ENCODE peak calls at places on chromosomes 13 and 19, in seven cellular contexts. L is B cell; A is GM10248; Y is activated naive CD4-positive, alpha-beta T cell; U is CD8-positive, alpha-beta T cell; B is T-cell; P is CD4-positive, CD25-positive, alpha-beta regulatory T cell. X is an unnamed sample.

GRCh38 chr19:4597975-4598671 is 38.6 kb upstream of the SEMA6B start:
- DNase-seq in L (no peak), A (peak; percentile 88), Y (peak; percentile 44), U (peak; percentile 24), B (peak; percentile 35), P (peak; percentile 55), X (no peak)

GRCh38 chr19:18915639-18916038 is 3.5 kb downstream of the COPE start:
- DNase-seq in L (no peak), A (no peak), Y (no peak), U (no peak), B (no peak), P (peak; percentile 53), X (no peak)

GRCh38 chr13:107873908-107874307 is 341.4 kb downstream of the LIG4 start:
- DNase-seq in L (no peak), A (no peak), Y (no peak), U (no peak), B (no peak), P (no peak), X (no peak)

GRCh38 chr13:70923863-70924752 is 815.9 kb upstream of the KLHL1 start:
- DNase-seq in L (no peak), A (no peak), Y (no peak), U (no peak), B (no peak), P (no peak), X (no peak)

GRCh38 chr19:5354403-5354802 is 13.8 kb upstream of the PTPRS start:
- DNase-seq in L (no peak), A (peak; percentile 53), Y (no peak), U (no peak), B (no peak), P (no peak), X (no peak)

GRCh38 chr19:10975374-10976036 is 14.7 kb downstream of the SMARCA4 start:
- DNase-seq in L (no peak), A (no peak), Y (no peak), U (no peak), B (no peak), P (no peak), X (no peak)

GRCh38 chr13:49652691-49653305 is 24.5 kb downstream of the ARL11 start:
- DNase-seq in L (no peak), A (peak; percentile 57), Y (no peak), U (no peak), B (no peak), P (peak; percentile 36), X (no peak)

GRCh38 chr19:45150731-45151725 is 9.8 kb downstream of the NKPD1 start:
- DNase-seq in L (no peak), A (no peak), Y (no peak), U (no peak), B (no peak), P (no peak), X (no peak)

GRCh38 chr19:57566396-57567256 is 7.0 kb upstream of the ZNF550 start:
- DNase-seq in L (no peak), A (no peak), Y (no peak), U (no peak), B (no peak), P (peak; percentile 32), X (no peak)

GRCh38 chr19:461664-462551 is 1.1 kb upstream of the SHC2 start:
- DNase-seq in L (no peak), A (no peak), Y (no peak), U (no peak), B (no peak), P (no peak), X (no peak)

GRCh38 chr19:15439078-15439799 is 10.5 kb downstream of the WIZ start:
- DNase-seq in L (no peak), A (no peak), Y (no peak), U (no peak), B (no peak), P (no peak), X (no peak)

GRCh38 chr19:1942078-1942933 is 1.3 kb downstream of the CSNK1G2 start:
- DNase-seq in L (peak; percentile 85), A (peak; percentile 82), Y (peak; percentile 60), U (peak; percentile 66), B (peak; percentile 68), P (peak; percentile 76), X (no peak)

GRCh38 chr13:73082471-73082870 is 23.7 kb downstream of the KLF5 start:
- DNase-seq in L (no peak), A (no peak), Y (no peak), U (no peak), B (no peak), P (no peak), X (no peak)

GRCh38 chr19:10214784-10215183 is 16.3 kb downstream of the S1PR2 start:
- DNase-seq in L (no peak), A (no peak), Y (no peak), U (no peak), B (no peak), P (no peak), X (no peak)

GRCh38 chr13:110653851-110654250 is 38.5 kb downstream of the NAXD start:
- DNase-seq in L (no peak), A (no peak), Y (no peak), U (no peak), B (no peak), P (no peak), X (peak; percentile 87)

GRCh38 chr13:67914535-67914934 is 684.4 kb upstream of the PCDH9 start:
- DNase-seq in L (no peak), A (no peak), Y (no peak), U (no peak), B (no peak), P (no peak), X (no peak)

GRCh38 chr19:6697291-6697690 is 23.2 kb downstream of the C3 start:
- DNase-seq in L (no peak), A (no peak), Y (no peak), U (no peak), B (no peak), P (no peak), X (no peak)